ENCODE peak calls at places on chromosomes 13 and 19, in five cellular contexts. Z is endothelial cell; T is stimulated activated CD4-positive, alpha-beta T cell treated with anti-CD3 and anti-CD28 coated beads, Interleukin-4, amount 100 ng/mL, for 48 hours; O is IMR-90; F is gastrocnemius medialis. S is an unnamed sample.

GRCh38 chr19:34313188-34313587 is 51.8 kb upstream of the GPI start:
- DNase-seq in Z (no peak), T (no peak), O (peak), F (no peak), S (peak)

GRCh38 chr13:31846984-31847752 is 107.8 kb downstream of the RXFP2 start:
- DNase-seq in Z (no peak), T (no peak), O (no peak), F (no peak), S (no peak)

GRCh38 chr13:25662516-25662915 is 290.7 kb downstream of the ATP8A2 start:
- DNase-seq in Z (no peak), T (no peak), O (no peak), F (no peak), S (no peak)

GRCh38 chr13:27728271-27728670 is 64.0 kb upstream of the GSX1 start:
- DNase-seq in Z (peak), T (no peak), O (no peak), F (no peak), S (no peak)

GRCh38 chr19:4829001-4829712 is 2.4 kb downstream of the TICAM1 start:
- DNase-seq in Z (no peak), T (no peak), O (no peak), F (no peak), S (peak)

GRCh38 chr19:57314146-57314545 is 6.1 kb upstream of the ZNF543 start:
- DNase-seq in Z (no peak), T (no peak), O (no peak), F (no peak), S (no peak)

GRCh38 chr19:42216653-42217521 is 590 bp downstream of the DEDD2 start:
- DNase-seq in Z (peak), T (no peak), O (peak), F (no peak), S (peak)

GRCh38 chr19:7820588-7820987 is 9.4 kb upstream of the EVI5L start:
- DNase-seq in Z (no peak), T (no peak), O (no peak), F (no peak), S (no peak)

GRCh38 chr13:111953546-111954178 is 113.3 kb upstream of the SOX1 start:
- DNase-seq in Z (no peak), T (no peak), O (no peak), F (no peak), S (no peak)

GRCh38 chr13:40315416-40316064 is 350.9 kb downstream of the FOXO1 start:
- DNase-seq in Z (no peak), T (peak), O (no peak), F (no peak), S (no peak)

GRCh38 chr13:21971662-21972635 is 301.1 kb downstream of the FGF9 start:
- DNase-seq in Z (no peak), T (no peak), O (peak), F (no peak), S (no peak)

GRCh38 chr19:41531438-41532311 is 44.3 kb upstream of the CEACAM21 start:
- DNase-seq in Z (peak), T (peak), O (peak), F (peak), S (peak)

GRCh38 chr19:55590621-55591020 is 8.7 kb downstream of the FIZ1 start:
- DNase-seq in Z (no peak), T (no peak), O (no peak), F (no peak), S (no peak)

GRCh38 chr13:20174656-20175405 is 14.0 kb upstream of the GJA3 start:
- DNase-seq in Z (no peak), T (peak), O (peak), F (peak), S (peak)

GRCh38 chr13:20249913-20250312 is 17.8 kb upstream of the GJB6 start:
- DNase-seq in Z (no peak), T (no peak), O (no peak), F (no peak), S (no peak)

GRCh38 chr19:46408611-46409039 is 4.7 kb downstream of the CCDC8 start:
- DNase-seq in Z (no peak), T (no peak), O (peak), F (peak), S (peak)

GRCh38 chr13:110506859-110507566 is 54.5 kb downstream of the RAB20 start:
- DNase-seq in Z (no peak), T (no peak), O (peak), F (peak), S (peak)